ENCODE peak calls at places on chromosomes 5 and 9, in eight cellular contexts. E is right lobe of liver, P is DND-41, R is fibroblast of lung, D is cardiac muscle cell, B is transverse colon, M is cardiac fibroblast, H is dorsolateral prefrontal cortex. G is an unnamed sample.

GRCh38 chr9:28135571-28135970 is 562.3 kb upstream of the C9orf72 start:
- DNase-seq in R (no peak), E (no peak), D (no peak), H (no peak), M (no peak), B (no peak), P (no peak), G (no peak)

GRCh38 chr5:161096006-161096405 is 244.0 kb upstream of the ATP10B start:
- DNase-seq in E (no peak), M (no peak), H (no peak), D (no peak), R (peak; percentile 56), B (no peak), P (no peak), G (no peak)

GRCh38 chr5:62948294-62948693 is 369.7 kb downstream of the LRRC70 start:
- DNase-seq in B (no peak), R (no peak), H (no peak), M (no peak), D (no peak), E (no peak), P (no peak), G (no peak)

GRCh38 chr5:53601570-53601969 is 41.1 kb downstream of the NDUFS4 start:
- DNase-seq in B (no peak), D (no peak), H (no peak), E (no peak), M (peak; percentile 20), R (peak; percentile 68), P (no peak), G (no peak)

GRCh38 chr5:117475925-117476324 is 901.3 kb upstream of the SEMA6A start:
- DNase-seq in H (no peak), E (no peak), M (no peak), R (no peak), D (no peak), P (no peak), B (no peak), G (no peak)

GRCh38 chr9:132973713-132974112 is 4.8 kb upstream of the GFI1B start:
- DNase-seq in P (peak; percentile 49), R (peak; percentile 20), M (peak; percentile 20), D (no peak), E (no peak), H (no peak), B (no peak), G (no peak)

GRCh38 chr5:67897980-67898379 is 317.6 kb upstream of the PIK3R1 start:
- DNase-seq in E (no peak), H (no peak), M (no peak), P (no peak), R (no peak), D (no peak), B (no peak), G (no peak)

GRCh38 chr5:140575309-140575708 is 10.7 kb downstream of the SLC35A4 start:
- DNase-seq in D (no peak), H (no peak), R (peak; percentile 22), B (peak; percentile 71), P (no peak), E (peak; percentile 84), M (peak; percentile 78), G (no peak)

GRCh38 chr5:154701181-154701580 is 54.0 kb upstream of the LARP1 start:
- DNase-seq in E (no peak), D (no peak), H (no peak), P (no peak), R (no peak), M (no peak), B (no peak), G (no peak)

GRCh38 chr5:151221574-151221973 is 2.3 kb downstream of the CCDC69 start:
- DNase-seq in E (no peak), M (no peak), R (peak; percentile 19), B (no peak), H (no peak), P (no peak), D (no peak), G (no peak)

GRCh38 chr5:1172007-1172581 is 29.3 kb upstream of the SLC6A19 start:
- DNase-seq in H (no peak), B (no peak), M (no peak), R (no peak), D (no peak), P (no peak), E (no peak), G (no peak)

GRCh38 chr5:37111426-37112382 is 137.5 kb downstream of the CPLANE1 start:
- DNase-seq in D (no peak), R (peak; percentile 31), E (no peak), B (no peak), P (peak; percentile 66), M (no peak), H (no peak), G (no peak)

GRCh38 chr9:127540664-127541041 is 71.4 kb upstream of the STXBP1 start:
- DNase-seq in M (no peak), D (no peak), H (no peak), B (no peak), P (no peak), R (no peak), E (no peak), G (no peak)

GRCh38 chr5:95818181-95819147 is 4.1 kb downstream of the GLRX start:
- DNase-seq in D (no peak), B (no peak), M (no peak), H (no peak), E (no peak), P (no peak), R (no peak), G (no peak)

GRCh38 chr5:170251462-170251861 is 18.7 kb downstream of the C5orf58 start:
- DNase-seq in R (no peak), B (no peak), D (no peak), M (no peak), P (no peak), H (no peak), E (no peak), G (no peak)

GRCh38 chr9:34590376-34591090 is 1.0 kb upstream of the CNTFR start:
- DNase-seq in R (no peak), D (no peak), P (no peak), E (peak; percentile 40), H (no peak), M (peak; percentile 35), B (peak; percentile 62), G (no peak)

GRCh38 chr9:115283395-115283794 is 165.4 kb upstream of the TNC start:
- DNase-seq in P (no peak), B (no peak), E (no peak), M (no peak), R (no peak), H (no peak), D (no peak), G (no peak)

GRCh38 chr5:34716986-34717385 is 60.9 kb downstream of the RAI14 start:
- DNase-seq in E (no peak), D (no peak), B (no peak), R (peak; percentile 77), P (no peak), H (no peak), M (no peak), G (no peak)

GRCh38 chr9:121637441-121638222 is 13.8 kb upstream of the DAB2IP start:
- DNase-seq in M (peak; percentile 58), R (peak; percentile 28), E (peak; percentile 62), H (no peak), B (no peak), P (no peak), D (no peak), G (no peak)

GRCh38 chr5:65831276-65831675 is 95.1 kb upstream of the ERBIN start:
- DNase-seq in B (no peak), M (no peak), R (peak; percentile 68), E (no peak), D (no peak), P (no peak), H (no peak), G (no peak)

GRCh38 chr9:127763918-127764384 is 14.5 kb downstream of the SH2D3C start:
- DNase-seq in B (peak; percentile 66), H (no peak), R (no peak), E (peak; percentile 55), D (no peak), P (no peak), M (peak; percentile 70), G (no peak)

GRCh38 chr5:175460560-175460959 is 16.6 kb upstream of the DRD1 start:
- DNase-seq in P (no peak), M (no peak), H (no peak), R (no peak), E (no peak), D (no peak), B (no peak), G (no peak)

GRCh38 chr5:175461370-175461769 is 17.0 kb upstream of the SFXN1 start:
- DNase-seq in R (no peak), M (no peak), P (no peak), E (no peak), H (no peak), B (no peak), D (no peak), G (no peak)

GRCh38 chr5:175460126-175460525 is 16.1 kb upstream of the DRD1 start:
- DNase-seq in B (no peak), P (no peak), M (peak; percentile 20), E (no peak), H (no peak), D (peak; percentile 36), R (no peak), G (no peak)

GRCh38 chr5:175456105-175456504 is 12.1 kb upstream of the DRD1 start:
- DNase-seq in R (no peak), M (no peak), D (no peak), E (no peak), H (no peak), B (no peak), P (no peak), G (no peak)

GRCh38 chr5:175457466-175457865 is 13.5 kb upstream of the DRD1 start:
- DNase-seq in H (no peak), P (no peak), E (no peak), D (no peak), B (no peak), R (no peak), M (no peak), G (no peak)
- TF ChIP-seq CTCF in H (no peak), P (no peak), E (no peak), D (no peak), B (no peak), R (no peak), M (no peak), G (no peak)

GRCh38 chr5:139395844-139396640 is 1.1 kb upstream of the PROB1 start:
- DNase-seq in P (no peak), D (no peak), M (no peak), E (no peak), B (no peak), H (no peak), R (no peak), G (no peak)
- TF ChIP-seq CTCF in P (no peak), D (no peak), M (no peak), E (no peak), B (no peak), H (no peak), R (no peak), G (no peak)

DNA sequence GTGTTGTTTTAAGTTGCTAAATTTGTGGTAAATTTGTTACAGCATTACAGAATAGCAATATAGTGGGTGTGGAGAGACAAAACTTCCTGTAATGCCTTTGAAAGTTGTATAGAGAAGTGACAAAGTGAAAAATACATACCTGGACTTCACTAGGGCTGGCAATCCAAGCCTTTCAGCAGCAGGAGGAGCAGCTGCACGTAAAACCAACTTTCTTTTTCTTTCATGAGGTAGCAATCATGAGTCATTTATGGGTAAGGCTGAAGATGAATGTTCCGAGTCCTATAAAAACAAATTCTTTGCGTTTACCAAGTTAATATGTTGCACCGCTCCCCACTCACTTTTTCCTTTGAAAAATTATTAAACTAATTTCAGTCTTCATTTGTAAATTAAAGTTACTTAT is 1138.2 kb downstream of the TAF11L14 start:
- DNase-seq in E (no peak), P (no peak), B (no peak), H (no peak), D (peak; percentile 39), R (peak; percentile 37), M (no peak), G (no peak)
- TF ChIP-seq CTCF in E (no peak), P (no peak), B (no peak), H (peak; percentile 18), D (no peak), R (no peak), M (no peak), G (no peak)

GRCh38 chr9:1052119-1052907 is 2.2 kb downstream of the DMRT2 start:
- DNase-seq in B (no peak), R (no peak), P (no peak), E (no peak), M (no peak), D (no peak), H (no peak), G (no peak)
- TF ChIP-seq CTCF in B (no peak), R (no peak), P (no peak), E (no peak), M (no peak), D (no peak), H (no peak), G (no peak)

G was measured in AG09319.